ENCODE peak calls at places on chromosomes 7 and 10, in seven cellular contexts. Q is progenitor cell of endocrine pancreas, S is suprapubic skin, F is cardiac fibroblast, W is H9, V is HepG2, A is WTC11. E is an unnamed sample.

GRCh38 chr10:114024876-114025609 is 18.6 kb upstream of the ADRB1 start:
- DNase-seq in A (no peak), Q (no peak), F (peak), V (no peak), S (no peak), W (no peak), E (no peak)

GRCh38 chr10:16853201-16853600 is 36.0 kb upstream of the RSU1 start:
- DNase-seq in Q (no peak), S (no peak), F (peak), V (peak), A (no peak), W (no peak), E (no peak)

GRCh38 chr10:19014034-19014433 is 34.6 kb upstream of the MALRD1 start:
- DNase-seq in W (no peak), S (no peak), V (no peak), A (no peak), F (peak), Q (no peak), E (no peak)

GRCh38 chr10:97762816-97763215 is 9.0 kb downstream of the SFRP5 start:
- DNase-seq in F (no peak), Q (no peak), S (no peak), V (peak), W (peak), A (peak), E (no peak)

GRCh38 chr10:102230264-102230860 is 4.3 kb downstream of the ELOVL3 start:
- DNase-seq in S (no peak), V (no peak), A (peak), W (peak), Q (no peak), F (peak), E (no peak)

GRCh38 chr7:80942261-80943041 is 23.6 kb upstream of the SEMA3C start:
- DNase-seq in V (peak), W (no peak), A (peak), S (peak), Q (no peak), F (peak), E (no peak)

GRCh38 chr7:151838072-151838471 is 38.8 kb downstream of the PRKAG2 start:
- DNase-seq in S (no peak), F (no peak), W (no peak), V (no peak), A (no peak), Q (no peak), E (no peak)

GRCh38 chr10:75803816-75804576 is 372.6 kb downstream of the LRMDA start:
- DNase-seq in F (no peak), Q (no peak), V (no peak), S (no peak), W (no peak), A (no peak), E (no peak)

GRCh38 chr7:29289156-29290021 is 94.8 kb downstream of the CHN2 start:
- DNase-seq in S (no peak), V (peak), A (no peak), F (peak), W (no peak), Q (no peak), E (no peak)

GRCh38 chr7:74049997-74050798 is 22.2 kb downstream of the ELN start:
- DNase-seq in S (no peak), Q (no peak), V (no peak), F (no peak), A (no peak), W (no peak), E (no peak)

GRCh38 chr10:7409045-7409731 is 1.6 kb downstream of the SFMBT2 start:
- DNase-seq in Q (no peak), V (no peak), A (no peak), W (peak), F (no peak), S (no peak), E (no peak)

GRCh38 chr7:149811221-149811620 is 27.0 kb upstream of the ZNF862 start:
- DNase-seq in F (peak), W (no peak), Q (no peak), V (no peak), S (no peak), A (no peak), E (no peak)

GRCh38 chr10:6995339-6995738 is 415.3 kb upstream of the PRKCQ start:
- DNase-seq in F (no peak), S (no peak), W (no peak), Q (no peak), V (no peak), A (no peak), E (no peak)

GRCh38 chr7:130385600-130386066 is 5.3 kb downstream of the CPA1 start:
- DNase-seq in W (no peak), A (no peak), F (no peak), Q (no peak), S (no peak), V (no peak), E (no peak)

GRCh38 chr10:81838950-81839349 is 36.0 kb upstream of the NRG3 start:
- DNase-seq in W (peak), F (no peak), S (no peak), V (no peak), Q (no peak), A (peak), E (no peak)

GRCh38 chr10:118500477-118501104 is 94.9 kb downstream of the PRLHR start:
- DNase-seq in A (no peak), F (no peak), V (no peak), S (no peak), W (no peak), Q (no peak), E (peak)

GRCh38 chr10:86359111-86359510 is 7.5 kb downstream of the GRID1 start:
- DNase-seq in A (no peak), V (no peak), S (peak), W (no peak), Q (no peak), F (no peak), E (no peak)

GRCh38 chr7:875051-875450 is 1.3 kb upstream of the GET4 start:
- DNase-seq in V (no peak), Q (no peak), A (no peak), W (no peak), S (no peak), F (no peak), E (no peak)

GRCh38 chr7:877312-878232 is 1.2 kb downstream of the GET4 start:
- DNase-seq in V (peak), Q (no peak), F (no peak), W (no peak), S (peak), A (no peak), E (no peak)

GRCh38 chr7:876972-877311 is 588 bp downstream of the GET4 start:
- DNase-seq in A (no peak), W (no peak), V (no peak), S (peak), Q (no peak), F (peak), E (no peak)

GRCh38 chr7:875476-876076 is 778 bp upstream of the GET4 start:
- DNase-seq in F (no peak), W (no peak), S (peak), V (no peak), A (no peak), Q (no peak), E (no peak)

DNA sequence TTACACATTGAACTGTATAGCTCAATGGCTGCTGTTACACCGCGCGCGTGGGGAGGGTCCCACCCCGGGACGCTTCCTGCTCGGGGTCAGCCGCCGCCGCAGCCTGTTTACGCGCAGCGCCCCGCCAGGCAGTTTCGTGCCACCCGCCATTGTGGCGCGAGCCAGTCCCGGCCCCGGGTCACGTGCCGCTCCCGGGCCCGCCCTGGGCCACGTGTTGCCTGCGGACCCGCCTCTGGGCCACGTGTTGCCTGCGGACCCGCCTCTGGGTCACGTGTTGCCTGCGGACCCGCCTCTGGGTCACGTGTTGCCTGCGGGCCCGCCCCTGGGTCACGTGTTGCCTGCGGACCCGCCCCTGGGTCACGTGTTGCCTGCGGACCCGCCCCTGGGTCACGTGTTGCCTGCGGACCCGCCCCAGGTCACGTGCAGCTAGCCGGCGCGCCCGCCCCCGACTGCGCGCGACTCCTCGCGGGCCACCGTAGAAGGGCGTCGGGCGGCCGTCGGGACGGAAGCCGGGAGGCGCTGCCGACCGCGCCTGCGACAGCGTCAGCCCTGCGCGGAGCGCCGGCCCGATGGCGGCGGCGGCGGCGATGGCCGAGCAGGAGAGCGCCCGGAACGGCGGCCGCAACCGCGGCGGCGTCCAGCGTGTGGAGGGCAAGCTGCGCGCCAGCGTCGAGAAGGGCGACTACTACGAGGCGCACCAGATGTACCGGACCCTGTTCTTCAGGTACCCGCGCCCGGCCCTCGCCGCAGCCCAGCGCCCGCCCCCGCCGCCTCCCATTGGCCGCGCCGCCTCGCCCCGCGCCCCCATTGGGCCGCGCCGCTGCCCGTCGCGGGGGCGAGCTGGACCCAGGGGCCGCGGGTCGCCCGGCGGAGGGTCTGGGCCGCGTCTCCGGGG is at the start of gene GET4:
- DNase-seq in V (peak), A (peak), W (peak), S (peak), F (peak), Q (peak), E (peak)
- TF ChIP-seq CTCF in V (no peak), A (no peak), W (peak), S (peak), F (no peak), Q (peak), E (no peak)

GRCh38 chr7:112505495-112505894 is 24.7 kb downstream of the LSMEM1 start:
- DNase-seq in Q (no peak), W (no peak), S (no peak), V (peak), F (no peak), A (no peak), E (no peak)
- TF ChIP-seq CTCF in Q (no peak), W (no peak), S (no peak), V (no peak), F (no peak), A (no peak), E (no peak)

GRCh38 chr7:98733036-98733435 is 116.0 kb downstream of the NPTX2 start:
- DNase-seq in V (peak), Q (no peak), S (no peak), W (peak), F (peak), A (peak), E (no peak)

GRCh38 chr7:98731651-98732050 is 114.6 kb downstream of the NPTX2 start:
- DNase-seq in V (no peak), A (no peak), Q (no peak), W (no peak), F (no peak), S (no peak), E (no peak)

GRCh38 chr7:98727146-98727709 is 110.1 kb downstream of the NPTX2 start:
- DNase-seq in V (no peak), Q (no peak), F (no peak), S (no peak), A (peak), W (peak), E (no peak)

GRCh38 chr7:98728555-98728954 is 111.5 kb downstream of the NPTX2 start:
- DNase-seq in F (no peak), Q (no peak), V (no peak), S (no peak), W (no peak), A (no peak), E (no peak)

GRCh38 chr7:98730331-98730730 is 113.2 kb downstream of the NPTX2 start:
- DNase-seq in W (peak), Q (no peak), F (no peak), A (peak), S (no peak), V (no peak), E (no peak)
- TF ChIP-seq CTCF in W (no peak), Q (no peak), F (no peak), A (no peak), S (no peak), V (no peak), E (no peak)

GRCh38 chr10:49516216-49516970 is 22.5 kb downstream of the ERCC6 start:
- DNase-seq in S (no peak), A (no peak), Q (no peak), W (no peak), V (no peak), F (no peak), E (no peak)

GRCh38 chr10:49508249-49508648 is 30.7 kb downstream of the ERCC6 start:
- DNase-seq in S (no peak), V (no peak), W (no peak), F (no peak), A (no peak), Q (no peak), E (no peak)

GRCh38 chr10:49509904-49510303 is 29.0 kb downstream of the ERCC6 start:
- DNase-seq in Q (no peak), S (no peak), F (no peak), W (no peak), A (no peak), V (no peak), E (no peak)

GRCh38 chr10:49508654-49509053 is 30.3 kb downstream of the ERCC6 start:
- DNase-seq in S (no peak), Q (no peak), F (no peak), V (no peak), W (no peak), A (no peak), E (no peak)

DNA sequence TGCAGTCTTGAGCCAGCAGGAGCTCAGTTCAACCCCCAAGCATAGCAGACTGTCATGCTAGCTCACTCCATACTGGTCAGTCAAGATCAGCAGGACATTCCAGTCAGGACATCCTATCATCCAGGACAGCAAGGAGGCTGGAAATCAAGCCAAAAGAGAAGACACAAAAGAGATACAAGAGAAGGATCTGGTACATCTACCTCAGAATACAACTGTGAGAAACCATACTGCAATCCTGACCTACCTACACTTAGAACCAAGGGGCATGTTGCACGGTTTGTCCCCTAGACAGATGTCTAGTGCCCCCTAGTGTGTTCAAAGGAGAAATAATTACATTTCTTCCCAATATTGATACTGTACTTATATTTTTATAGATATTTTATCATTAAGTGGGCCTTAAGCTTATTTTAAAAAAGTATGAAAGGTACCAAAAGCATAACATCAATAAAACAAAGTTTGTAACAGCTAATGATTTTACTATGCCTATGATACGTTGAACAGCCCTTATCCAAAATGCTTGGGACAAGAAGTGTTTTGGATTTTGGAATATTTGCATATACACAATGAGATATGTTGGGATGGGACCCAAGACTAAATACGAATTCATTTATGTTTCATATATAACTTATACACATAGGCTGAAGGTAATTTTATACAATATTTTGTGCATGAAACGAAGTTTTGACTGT is 26.7 kb downstream of the ERCC6 start:
- DNase-seq in A (no peak), V (peak), Q (no peak), S (no peak), W (no peak), F (peak), E (no peak)
- TF ChIP-seq CTCF in A (peak), V (peak), Q (peak), S (peak), W (peak), F (peak), E (peak)

GRCh38 chr10:78258303-78259030 is 224.8 kb downstream of the RPS24 start:
- DNase-seq in W (no peak), F (no peak), S (no peak), V (no peak), Q (no peak), A (no peak), E (no peak)
- TF ChIP-seq CTCF in W (peak), F (no peak), S (no peak), V (peak), Q (peak), A (no peak), E (no peak)

GRCh38 chr10:96402417-96403305 is 43.9 kb upstream of the OPALIN start:
- DNase-seq in A (peak), F (no peak), S (peak), V (no peak), W (peak), Q (no peak), E (no peak)
- TF ChIP-seq CTCF in A (no peak), F (no peak), S (no peak), V (no peak), W (peak), Q (no peak), E (no peak)

E was measured in vagina.